ENCODE peak calls at places on chromosomes 12 and 14, in nine cellular contexts. X is K562, H is transverse colon, R is sigmoid colon, J is HepG2, P is Peyer's patch, I is HCT116, S is ovary, E is tibial nerve. G is an unnamed sample.
A peak's percentile ranks its signal among the peaks of the same experiment; 100 is the strongest.

GRCh38 chr12:127809236-127809635 is 457.7 kb upstream of the TMEM132C start:
- DNase-seq in E (no peak), J (no peak), H (no peak), X (no peak), S (no peak), R (no peak), P (no peak), I (no peak), G (no peak)

GRCh38 chr12:27561535-27562350 is 37.7 kb downstream of the PPFIBP1 start:
- DNase-seq in J (no peak), P (no peak), H (no peak), S (no peak), X (no peak), I (no peak), E (no peak), R (no peak), G (no peak)

GRCh38 chr12:100128509-100128908 is 14.2 kb downstream of the BLTP3B start:
- DNase-seq in R (no peak), P (no peak), J (peak; percentile 39), E (peak; percentile 25), S (no peak), H (peak; percentile 29), I (no peak), X (no peak), G (no peak)

GRCh38 chr12:112450725-112451124 is 32.0 kb downstream of the PTPN11 start:
- DNase-seq in H (no peak), I (no peak), E (no peak), R (no peak), P (no peak), S (no peak), J (no peak), X (no peak), G (no peak)

GRCh38 chr12:126258190-126258589 is 1193.0 kb downstream of the AACS start:
- DNase-seq in X (no peak), E (no peak), I (no peak), P (no peak), R (no peak), J (no peak), S (no peak), H (no peak), G (no peak)

GRCh38 chr12:55694188-55694515 is 13.6 kb downstream of the ITGA7 start:
- DNase-seq in P (no peak), I (no peak), X (no peak), J (no peak), E (no peak), H (no peak), R (peak; percentile 46), S (no peak), G (no peak)

GRCh38 chr12:107131832-107132616 is 38.7 kb upstream of the CRY1 start:
- DNase-seq in J (peak; percentile 49), E (peak; percentile 60), H (no peak), I (peak; percentile 44), P (peak; percentile 49), S (no peak), R (no peak), X (peak; percentile 44), G (no peak)

GRCh38 chr14:23351681-23352505 is 794 bp downstream of the SLC22A17 start:
- DNase-seq in E (no peak), P (peak; percentile 31), H (no peak), J (no peak), I (no peak), S (no peak), X (peak; percentile 28), R (no peak), G (no peak)

GRCh38 chr14:39492267-39492666 is 60.0 kb upstream of the FBXO33 start:
- DNase-seq in H (no peak), S (no peak), X (no peak), R (no peak), E (no peak), P (no peak), I (no peak), J (no peak), G (no peak)

GRCh38 chr12:34400423-34400881 is 378.2 kb downstream of the ALG10 start:
- DNase-seq in I (no peak), S (peak; percentile 4), X (no peak), R (peak; percentile 59), H (peak; percentile 1), E (no peak), P (peak; percentile 29), J (no peak), G (no peak)

GRCh38 chr14:94328196-94328595 is 5.1 kb upstream of the SERPINA6 start:
- DNase-seq in X (no peak), E (no peak), R (no peak), P (no peak), J (no peak), S (no peak), H (no peak), I (no peak), G (no peak)

GRCh38 chr12:63668028-63668799 is at the start of gene DPY19L2:
- DNase-seq in X (no peak), J (peak; percentile 1), E (peak; percentile 36), R (peak; percentile 88), H (peak; percentile 36), I (no peak), S (peak; percentile 93), P (peak; percentile 54), G (peak; percentile 14)

GRCh38 chr12:110165540-110166159 is 41.5 kb downstream of the IFT81 start:
- DNase-seq in J (peak; percentile 1), R (no peak), I (no peak), P (no peak), E (no peak), H (no peak), S (no peak), X (no peak), G (no peak)

GRCh38 chr12:24425601-24425970 is 476.1 kb upstream of the SOX5 start:
- DNase-seq in H (no peak), I (no peak), X (no peak), E (no peak), R (no peak), S (no peak), J (no peak), P (no peak), G (no peak)

GRCh38 chr14:24670594-24670993 is 36.6 kb upstream of the GZMB start:
- DNase-seq in I (no peak), S (no peak), R (no peak), E (no peak), X (no peak), H (no peak), J (no peak), P (no peak), G (no peak)

DNA sequence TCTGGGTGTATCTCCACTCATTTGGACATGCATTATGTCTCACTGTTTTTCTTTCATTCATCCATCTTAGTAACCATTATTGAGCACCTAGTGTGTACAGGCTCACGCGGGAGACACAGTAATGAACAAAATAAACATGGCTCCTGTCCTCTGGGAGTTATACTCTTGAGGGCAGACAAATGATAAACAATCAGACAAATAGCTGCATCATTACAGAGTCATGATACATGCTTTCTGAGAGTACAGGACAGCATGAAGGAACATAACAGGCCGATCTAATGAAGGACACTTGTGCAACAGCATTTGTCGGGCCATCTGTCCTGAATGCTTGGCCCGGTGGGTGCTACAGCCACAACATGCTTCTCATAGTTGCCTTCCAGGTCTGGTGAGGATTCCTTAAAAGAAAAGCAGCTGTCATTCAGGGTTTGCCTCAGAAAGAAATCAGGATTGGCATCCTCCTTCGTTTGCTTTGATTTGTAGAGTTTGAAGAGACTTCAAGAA is 77.2 kb upstream of the EGLN3 start:
- DNase-seq in H (no peak), R (no peak), S (no peak), J (no peak), X (no peak), I (no peak), E (no peak), P (no peak), G (no peak)
- H3K27ac ChIP-seq in H (no peak overlapping the region), R (no peak overlapping the region), S (no peak overlapping the region), J (peak overlapping the region; percentile 6), X (no peak overlapping the region), I (no peak overlapping the region), E (no peak overlapping the region), P (no peak overlapping the region), G (no peak overlapping the region)

GRCh38 chr14:64338616-64339316 is 44.6 kb upstream of the ESR2 start:
- DNase-seq in I (peak; percentile 97), R (peak; percentile 98), S (peak; percentile 95), X (peak; percentile 94), E (peak; percentile 89), H (peak; percentile 96), J (peak; percentile 93), P (peak; percentile 97), G (peak; percentile 93)
- TF ChIP-seq POLR2A in I (peak; percentile 61), R (peak; percentile 58), S (peak; percentile 56), X (peak; percentile 82), E (peak; percentile 81), H (peak; percentile 72), J (peak; percentile 56), P (peak; percentile 36), G (peak; percentile 51)

GRCh38 chr12:132439333-132439904 is 50.5 kb upstream of the FBRSL1 start:
- DNase-seq in H (no peak), R (no peak), J (no peak), P (no peak), X (no peak), E (no peak), I (no peak), S (no peak), G (no peak)

GRCh38 chr12:132437252-132438138 is 52.5 kb upstream of the FBRSL1 start:
- DNase-seq in R (no peak), H (no peak), I (no peak), S (no peak), X (no peak), P (no peak), J (peak; percentile 29), E (no peak), G (no peak)

GRCh38 chr12:132436791-132437251 is 53.1 kb upstream of the FBRSL1 start:
- DNase-seq in J (no peak), I (no peak), H (no peak), E (no peak), R (no peak), P (no peak), S (no peak), X (no peak), G (no peak)

GRCh38 chr12:132438726-132439125 is 51.2 kb upstream of the FBRSL1 start:
- DNase-seq in E (no peak), R (no peak), P (no peak), S (no peak), X (no peak), J (no peak), H (no peak), I (no peak), G (no peak)

DNA sequence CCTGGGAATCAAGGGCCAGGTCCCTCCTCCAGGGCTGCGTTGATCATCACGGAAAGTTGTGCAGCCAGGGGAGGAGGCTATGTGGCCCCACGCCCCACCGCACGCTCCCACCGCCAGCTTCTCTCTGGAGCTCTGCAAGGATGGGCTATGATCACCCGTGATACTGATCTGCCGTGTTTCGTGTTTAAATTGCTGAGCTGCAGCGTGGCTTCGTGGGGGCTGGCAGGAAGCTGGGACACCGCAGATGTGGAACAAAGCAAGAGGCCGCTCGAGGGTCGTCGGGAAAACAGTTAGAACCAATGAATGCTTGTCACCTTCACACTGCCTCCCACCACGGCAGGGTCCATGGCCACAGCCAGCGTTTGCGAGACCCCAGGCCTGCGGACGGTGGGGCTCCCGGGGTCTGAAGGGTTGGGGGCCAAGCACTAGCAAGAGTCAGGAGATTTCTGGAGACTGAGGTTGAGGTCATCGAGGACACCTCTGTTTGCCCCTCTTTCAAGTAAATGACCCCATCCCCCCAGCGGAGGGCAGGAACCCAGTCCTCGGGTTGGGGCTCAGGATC is 51.7 kb upstream of the FBRSL1 start:
- DNase-seq in S (no peak), I (no peak), E (no peak), H (no peak), J (no peak), P (no peak), R (no peak), X (no peak), G (no peak)
- H3K27me3 ChIP-seq in S (no peaks in the 10 kb centered on the region), I (no peaks in the 10 kb centered on the region), E (no peaks in the 10 kb centered on the region), H (peaks cover 11% of the 10 kb centered on the region), J (peaks cover 48% of the 10 kb centered on the region), P (no peaks in the 10 kb centered on the region), R (peaks cover 30% of the 10 kb centered on the region), X (peaks cover 89% of the 10 kb centered on the region), G (peaks cover 19% of the 10 kb centered on the region)

GRCh38 chr14:100546051-100546443 is 41.2 kb downstream of the BEGAIN start:
- DNase-seq in I (no peak), H (no peak), P (no peak), S (no peak), E (no peak), X (peak; percentile 87), J (no peak), R (no peak), G (no peak)
- H3K27ac ChIP-seq in I (peak overlapping the region; percentile 60), H (peak overlapping the region; percentile 67), P (no peak overlapping the region), S (peak overlapping the region; percentile 60), E (peak overlapping the region; percentile 3), X (peak overlapping the region; percentile 36), J (no peak overlapping the region), R (no peak overlapping the region), G (peak overlapping the region; percentile 54)